ENCODE peak calls at places on chromosomes 5 and 9, in seven cellular contexts. G, Y, W, V, D, M and H are unnamed samples.

GRCh38 chr5:4185127-4185526 is 589.5 kb downstream of the IRX1 start:
- DNase-seq in G (no peak), Y (no peak), W (no peak), V (no peak), D (no peak), M (no peak), H (no peak)

GRCh38 chr5:179427032-179427675 is 81.9 kb upstream of the ADAMTS2 start:
- DNase-seq in G (no peak), Y (no peak), W (no peak), V (no peak), D (no peak), M (no peak), H (no peak)

GRCh38 chr9:93953492-93954435 is 1.4 kb downstream of the BARX1 start:
- DNase-seq in G (no peak), Y (no peak), W (no peak), V (no peak), D (no peak), M (no peak), H (no peak)

GRCh38 chr9:133999866-134000265 is 7.7 kb upstream of the VAV2 start:
- DNase-seq in G (no peak), Y (no peak), W (no peak), V (peak), D (no peak), M (no peak), H (no peak)

GRCh38 chr9:98854206-98854756 is 46.8 kb downstream of the GALNT12 start:
- DNase-seq in G (no peak), Y (no peak), W (no peak), V (no peak), D (no peak), M (no peak), H (no peak)

GRCh38 chr5:4295663-4296339 is 700.2 kb downstream of the IRX1 start:
- DNase-seq in G (no peak), Y (peak), W (peak), V (no peak), D (no peak), M (peak), H (no peak)

GRCh38 chr5:104739503-104739902 is 1176.9 kb upstream of the NUDT12 start:
- DNase-seq in G (no peak), Y (no peak), W (no peak), V (no peak), D (no peak), M (no peak), H (no peak)

GRCh38 chr5:128782446-128782845 is 182.8 kb upstream of the SLC27A6 start:
- DNase-seq in G (no peak), Y (no peak), W (no peak), V (peak), D (peak), M (peak), H (no peak)

GRCh38 chr5:176789873-176790615 is 20.3 kb upstream of the UNC5A start:
- DNase-seq in G (no peak), Y (no peak), W (no peak), V (no peak), D (no peak), M (no peak), H (no peak)

GRCh38 chr5:157108961-157109360 is at the start of gene HAVCR2:
- DNase-seq in G (peak), Y (no peak), W (no peak), V (no peak), D (peak), M (no peak), H (peak)

GRCh38 chr9:82668724-82669324 is 394.1 kb downstream of the RASEF start:
- DNase-seq in G (no peak), Y (no peak), W (no peak), V (no peak), D (no peak), M (no peak), H (no peak)

GRCh38 chr5:102760815-102761214 is 5.7 kb downstream of the PAM start:
- DNase-seq in G (no peak), Y (no peak), W (no peak), V (peak), D (no peak), M (no peak), H (no peak)

GRCh38 chr5:82156876-82157275 is 121.3 kb downstream of the RPS23 start:
- DNase-seq in G (no peak), Y (peak), W (no peak), V (no peak), D (no peak), M (no peak), H (no peak)

GRCh38 chr5:168314735-168315411 is 23.4 kb downstream of the WWC1 start:
- DNase-seq in G (no peak), Y (peak), W (no peak), V (peak), D (no peak), M (no peak), H (no peak)

GRCh38 chr5:67095346-67095871 is 101.2 kb downstream of the CD180 start:
- DNase-seq in G (no peak), Y (peak), W (no peak), V (peak), D (peak), M (peak), H (no peak)

GRCh38 chr5:132438931-132439330 is 51.6 kb downstream of the IRF1 start:
- DNase-seq in G (no peak), Y (no peak), W (no peak), V (no peak), D (peak), M (no peak), H (no peak)

GRCh38 chr9:127832248-127832647 is 22.2 kb downstream of the ENG start:
- DNase-seq in G (peak), Y (no peak), W (no peak), V (no peak), D (no peak), M (no peak), H (no peak)

GRCh38 chr5:103207653-103208052 is 50.9 kb upstream of the MACIR start:
- DNase-seq in G (no peak), Y (no peak), W (no peak), V (peak), D (no peak), M (no peak), H (no peak)

GRCh38 chr5:82389347-82389746 is 111.2 kb upstream of the RPS23 start:
- DNase-seq in G (no peak), Y (no peak), W (no peak), V (no peak), D (no peak), M (no peak), H (no peak)

GRCh38 chr9:126376311-126376902 is 49.8 kb downstream of the MVB12B start:
- DNase-seq in G (no peak), Y (peak), W (peak), V (no peak), D (no peak), M (peak), H (no peak)

GRCh38 chr9:136923881-136924280 is 20.7 kb downstream of the FBXW5 start:
- DNase-seq in G (no peak), Y (no peak), W (no peak), V (no peak), D (no peak), M (no peak), H (no peak)

GRCh38 chr9:76255781-76256455 is 138.3 kb downstream of the RFK start:
- DNase-seq in G (no peak), Y (no peak), W (no peak), V (peak), D (peak), M (no peak), H (no peak)

GRCh38 chr9:127505396-127506116 is 54.2 kb downstream of the LRSAM1 start:
- DNase-seq in G (no peak), Y (no peak), W (peak), V (peak), D (peak), M (no peak), H (peak)

GRCh38 chr5:179858241-179858585 is 404 bp downstream of the MRNIP start:
- DNase-seq in G (no peak), Y (no peak), W (peak), V (peak), D (peak), M (peak), H (peak)

GRCh38 chr5:10354048-10354872 is 765 bp downstream of the MARCHF6 start:
- DNase-seq in G (peak), Y (peak), W (peak), V (peak), D (peak), M (peak), H (peak)

GRCh38 chr5:86909461-86909881 is 291.7 kb downstream of the COX7C start:
- DNase-seq in G (no peak), Y (no peak), W (no peak), V (no peak), D (no peak), M (no peak), H (no peak)

GRCh38 chr5:177023247-177023703 is 779 bp downstream of the ZNF346 start:
- DNase-seq in G (peak), Y (peak), W (peak), V (peak), D (no peak), M (peak), H (no peak)

GRCh38 chr5:151094054-151094858 is 13.4 kb upstream of the TNIP1 start:
- DNase-seq in G (no peak), Y (peak), W (no peak), V (peak), D (peak), M (no peak), H (peak)

GRCh38 chr5:56492812-56493211 is 259.7 kb upstream of the ANKRD55 start:
- DNase-seq in G (no peak), Y (no peak), W (no peak), V (no peak), D (no peak), M (no peak), H (no peak)